ENCODE peak calls at places on chromosome 9, in five cellular contexts. Y, S, O, L and H are unnamed samples.
A peak's percentile ranks its signal among the peaks of the same experiment; 100 is the strongest.

GRCh38 chr9:95772320-95773060 is 103.0 kb upstream of the ERCC6L2 start:
- DNase-seq in Y (peak; percentile 93), S (no peak), O (no peak), L (no peak), H (no peak)

GRCh38 chr9:137458194-137459146 is 664 bp downstream of the NSMF start:
- DNase-seq in Y (peak; percentile 80), S (no peak), O (peak; percentile 84), L (no peak), H (no peak)

GRCh38 chr9:21559402-21560280 is 77.5 kb upstream of the IFNE start:
- DNase-seq in Y (peak; percentile 65), S (peak; percentile 37), O (peak; percentile 56), L (no peak), H (peak; percentile 79)

GRCh38 chr9:124507880-124508432 is 757 bp upstream of the NR5A1 start:
- DNase-seq in Y (no peak), S (no peak), O (peak; percentile 15), L (no peak), H (no peak)

GRCh38 chr9:82223442-82223841 is 234.9 kb downstream of the SPATA31D1 start:
- DNase-seq in Y (no peak), S (no peak), O (no peak), L (no peak), H (no peak)

GRCh38 chr9:2919347-2919746 is 75.5 kb upstream of the PUM3 start:
- DNase-seq in Y (no peak), S (no peak), O (no peak), L (no peak), H (no peak)

GRCh38 chr9:109652971-109653370 is 127.0 kb upstream of the PALM2AKAP2 start:
- DNase-seq in Y (no peak), S (peak; percentile 30), O (peak; percentile 10), L (no peak), H (no peak)

GRCh38 chr9:3732077-3733038 is 206.6 kb upstream of the RFX3 start:
- DNase-seq in Y (no peak), S (peak; percentile 78), O (peak; percentile 77), L (peak; percentile 64), H (no peak)

GRCh38 chr9:137463931-137464290 is 4.8 kb upstream of the NSMF start:
- DNase-seq in Y (no peak), S (no peak), O (no peak), L (no peak), H (no peak)

GRCh38 chr9:14308751-14309140 is 5.2 kb downstream of the NFIB start:
- DNase-seq in Y (no peak), S (no peak), O (no peak), L (no peak), H (no peak)

GRCh38 chr9:91027005-91027404 is 225.4 kb downstream of the SYK start:
- DNase-seq in Y (no peak), S (no peak), O (no peak), L (no peak), H (no peak)

GRCh38 chr9:91025856-91026255 is 224.2 kb downstream of the SYK start:
- DNase-seq in Y (no peak), S (no peak), O (no peak), L (no peak), H (no peak)

GRCh38 chr9:91026266-91026665 is 224.6 kb downstream of the SYK start:
- DNase-seq in Y (no peak), S (no peak), O (no peak), L (no peak), H (no peak)

GRCh38 chr9:91024841-91025240 is 223.2 kb downstream of the SYK start:
- DNase-seq in Y (no peak), S (no peak), O (no peak), L (no peak), H (no peak)

GRCh38 chr9:91023741-91024140 is 222.1 kb downstream of the SYK start:
- DNase-seq in Y (no peak), S (no peak), O (no peak), L (no peak), H (no peak)
- H3K4me1 ChIP-seq in Y (no peaks in the 10 kb centered on the region), S (no peaks in the 10 kb centered on the region), O (no peaks in the 10 kb centered on the region), L (no peaks in the 10 kb centered on the region), H (no peaks in the 10 kb centered on the region)

GRCh38 chr9:78626971-78627370 is 330.0 kb downstream of the PSAT1 start:
- DNase-seq in Y (no peak), S (no peak), O (no peak), L (no peak), H (no peak)

GRCh38 chr9:78630966-78631365 is 334.0 kb downstream of the PSAT1 start:
- DNase-seq in Y (no peak), S (no peak), O (no peak), L (no peak), H (no peak)
- TF ChIP-seq EP300 in Y (no peak), S (no peak), O (no peak), L (no peak), H (no peak)

GRCh38 chr9:129885018-129885669 is 49.9 kb downstream of the USP20 start:
- DNase-seq in Y (peak; percentile 81), S (no peak), O (no peak), L (peak; percentile 20), H (peak; percentile 54)
- TF ChIP-seq CTCF in Y (no peak), S (no peak), O (no peak), L (peak; percentile 54), H (no peak)

DNA sequence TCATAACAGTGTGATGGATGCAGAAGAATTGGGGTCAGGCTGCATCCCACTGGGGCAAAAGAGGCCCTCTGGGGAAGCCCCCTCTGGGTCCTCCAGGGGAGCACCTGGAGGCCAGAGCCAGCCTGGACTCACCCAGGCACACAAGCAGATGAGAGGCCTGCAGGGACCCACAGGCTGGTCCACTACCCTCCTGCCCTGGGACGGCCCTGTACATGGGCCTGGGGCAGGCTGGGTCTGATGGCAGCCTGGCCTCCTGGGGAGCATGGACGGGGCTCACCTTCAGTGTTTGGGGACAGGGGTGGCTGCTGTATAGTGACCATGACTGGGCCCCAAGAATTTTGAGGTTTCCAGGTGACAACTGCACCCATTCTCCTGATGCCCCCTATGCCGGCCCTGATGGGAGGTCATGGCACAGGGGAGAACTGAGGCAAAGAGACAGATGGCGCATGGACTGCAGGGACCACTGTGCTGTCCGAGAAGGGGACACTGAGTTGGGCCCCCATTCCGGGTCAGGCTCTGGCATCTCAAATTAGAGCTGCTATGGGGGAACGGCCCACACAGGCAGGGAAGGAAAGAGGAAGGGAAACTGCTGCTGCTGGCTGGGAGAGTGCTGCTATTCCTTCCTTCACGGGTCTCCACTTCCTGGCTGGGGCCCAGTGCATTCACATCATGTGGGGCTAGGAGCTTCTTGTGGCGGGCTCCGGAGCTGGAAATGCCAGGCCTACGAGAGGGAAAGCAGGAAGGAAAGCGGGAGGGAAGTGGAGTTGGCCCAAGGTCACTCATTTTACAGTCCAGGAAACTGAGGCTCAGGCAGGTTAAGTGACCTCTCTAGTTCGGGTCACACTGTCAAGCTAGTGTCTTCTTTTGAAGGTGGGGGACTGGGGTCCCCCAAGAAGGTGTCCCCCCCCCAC is 1.5 kb upstream of the CARD19 start:
- DNase-seq in Y (peak; percentile 87), S (no peak), O (no peak), L (no peak), H (no peak)
- H3K4me1 ChIP-seq in Y (peaks cover 37% of the 10 kb centered on the region), S (peaks cover 63% of the 10 kb centered on the region), O (peaks cover 38% of the 10 kb centered on the region), L (peaks cover 61% of the 10 kb centered on the region), H (peaks cover 32% of the 10 kb centered on the region)

GRCh38 chr9:72834994-72835393 is 117.9 kb downstream of the ALDH1A1 start:
- DNase-seq in Y (no peak), S (no peak), O (no peak), L (no peak), H (no peak)
- TF ChIP-seq EP300 in Y (no peak), S (no peak), O (no peak), L (no peak), H (no peak)

GRCh38 chr9:134983506-134984371 is 66.0 kb upstream of the FCN1 start:
- DNase-seq in Y (peak; percentile 48), S (no peak), O (no peak), L (no peak), H (no peak)
- TF ChIP-seq CTCF in Y (no peak), S (no peak), O (no peak), L (no peak), H (no peak)

GRCh38 chr9:133112361-133113026 is 8.5 kb downstream of the RALGDS start:
- DNase-seq in Y (peak; percentile 83), S (no peak), O (no peak), L (peak; percentile 63), H (no peak)
- H3K4me1 ChIP-seq in Y (peaks cover 52% of the 10 kb centered on the region), S (peaks cover 3% of the 10 kb centered on the region), O (peaks cover 61% of the 10 kb centered on the region), L (peaks cover 47% of the 10 kb centered on the region), H (peaks cover 40% of the 10 kb centered on the region)

DNA sequence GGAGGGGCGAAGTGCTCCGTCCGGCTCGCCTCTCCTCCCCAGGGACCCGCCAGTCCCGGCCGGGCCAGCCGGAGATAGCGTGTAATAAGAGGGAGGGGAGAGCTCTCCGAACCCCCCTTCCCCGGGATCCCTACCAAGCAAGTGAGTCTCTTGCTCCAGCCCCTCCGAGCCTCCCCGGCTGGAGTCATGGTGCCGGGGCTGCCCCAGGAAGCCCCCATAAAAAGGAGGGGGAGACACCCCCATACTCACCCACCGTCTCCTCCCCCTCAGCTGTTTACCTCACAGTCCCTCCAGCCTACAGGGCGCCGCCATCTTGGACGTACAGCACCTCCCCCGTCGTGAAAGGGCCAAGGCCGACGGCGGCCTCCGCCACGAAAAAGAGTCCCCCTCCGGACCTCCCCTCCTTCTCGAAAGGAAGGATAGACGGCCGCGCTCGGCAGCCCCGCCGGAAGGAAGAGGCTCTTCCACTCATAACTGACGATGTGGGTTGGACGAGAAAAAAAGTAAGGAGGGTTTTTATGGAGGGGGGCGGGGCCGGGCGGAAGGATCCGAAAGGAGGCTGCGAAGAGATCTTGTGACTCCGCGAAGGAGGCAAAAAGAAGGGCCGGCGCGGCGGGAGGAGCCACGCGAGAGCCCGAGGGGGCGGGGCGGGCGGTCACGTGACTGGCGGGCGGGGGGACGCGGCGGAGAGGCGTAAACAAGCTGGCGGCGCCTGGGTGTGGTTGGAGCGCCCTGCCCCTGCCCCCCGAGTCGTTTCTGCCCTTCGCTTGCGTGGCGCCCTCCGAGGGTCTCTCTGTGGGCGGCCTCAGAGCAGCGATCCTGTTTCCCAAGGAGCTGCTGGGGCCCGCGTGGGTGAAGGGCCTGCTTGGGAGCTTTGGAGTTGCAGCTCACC is at the start of gene TSC1:
- DNase-seq in Y (peak; percentile 98), S (peak; percentile 84), O (peak; percentile 97), L (peak; percentile 57), H (peak; percentile 97)
- TF ChIP-seq EP300 in Y (peak; percentile 43), S (no peak), O (no peak), L (peak; percentile 23), H (no peak)